ENCODE peak calls at places on chromosomes 6 and 20, in five cellular contexts. U is transverse colon, Y is GM12878, K is pancreas, Z is cardiac muscle cell. W is an unnamed sample. For H3K4me1, the result is how much of the 10 kb centered on the place peaks cover.

GRCh38 chr6:38603966-38604365 is 35.8 kb downstream of the BTBD9 start:
- DNase-seq in U (no peak), Y (no peak), K (no peak), Z (peak), W (no peak)

GRCh38 chr20:13449868-13450441 is 188.8 kb downstream of the TASP1 start:
- DNase-seq in U (no peak), Y (no peak), K (no peak), Z (peak), W (no peak)

GRCh38 chr20:61019322-61019721 is 232.7 kb upstream of the CDH4 start:
- DNase-seq in U (no peak), Y (no peak), K (no peak), Z (no peak), W (no peak)

GRCh38 chr6:27318973-27319372 is 6.9 kb upstream of the POM121L2 start:
- DNase-seq in U (no peak), Y (no peak), K (no peak), Z (no peak), W (no peak)

GRCh38 chr6:38080889-38081288 is 261.4 kb downstream of the ZFAND3 start:
- DNase-seq in U (no peak), Y (no peak), K (no peak), Z (peak), W (no peak)

GRCh38 chr20:20837574-20838021 is 125.2 kb upstream of the RALGAPA2 start:
- DNase-seq in U (peak), Y (no peak), K (peak), Z (peak), W (peak)

GRCh38 chr6:35907750-35908149 is 13.1 kb downstream of the SRPK1 start:
- DNase-seq in U (no peak), Y (no peak), K (no peak), Z (no peak), W (no peak)

GRCh38 chr6:148385379-148385778 is 42.7 kb downstream of the SASH1 start:
- DNase-seq in U (no peak), Y (no peak), K (no peak), Z (no peak), W (no peak)

GRCh38 chr6:7169296-7169721 is 61.5 kb downstream of the RREB1 start:
- DNase-seq in U (no peak), Y (no peak), K (no peak), Z (peak), W (no peak)

GRCh38 chr20:51494241-51495110 is 48.0 kb downstream of the NFATC2 start:
- DNase-seq in U (no peak), Y (no peak), K (no peak), Z (no peak), W (no peak)

GRCh38 chr6:125888989-125889656 is 67.4 kb upstream of the HINT3 start:
- DNase-seq in U (no peak), Y (no peak), K (no peak), Z (peak), W (no peak)

GRCh38 chr20:10747019-10747418 is 73.2 kb upstream of the JAG1 start:
- DNase-seq in U (peak), Y (no peak), K (no peak), Z (no peak), W (no peak)

GRCh38 chr6:108896111-108896661 is 48.0 kb downstream of the ARMC2 start:
- DNase-seq in U (no peak), Y (no peak), K (no peak), Z (peak), W (no peak)

GRCh38 chr6:40959781-40960327 is 79.2 kb downstream of the UNC5CL start:
- DNase-seq in U (no peak), Y (no peak), K (no peak), Z (no peak), W (no peak)

GRCh38 chr6:159422041-159422984 is 253.1 kb downstream of the FNDC1 start:
- DNase-seq in U (no peak), Y (no peak), K (no peak), Z (peak), W (no peak)

GRCh38 chr6:88220493-88220892 is 54.3 kb upstream of the CNR1 start:
- DNase-seq in U (no peak), Y (no peak), K (no peak), Z (peak), W (no peak)

GRCh38 chr6:134482585-134483346 is 164.9 kb upstream of the SGK1 start:
- DNase-seq in U (no peak), Y (no peak), K (no peak), Z (peak), W (no peak)

GRCh38 chr6:37479266-37479854 is 20.3 kb downstream of the CCDC167 start:
- DNase-seq in U (no peak), Y (no peak), K (no peak), Z (no peak), W (no peak)

GRCh38 chr6:125790403-125791150 is at the start of gene NCOA7:
- DNase-seq in U (peak), Y (no peak), K (peak), Z (peak), W (peak)

GRCh38 chr20:6637160-6637579 is 130.3 kb upstream of the BMP2 start:
- DNase-seq in U (no peak), Y (no peak), K (no peak), Z (no peak), W (no peak)

GRCh38 chr20:50390685-50391443 is 119.3 kb upstream of the PTPN1 start:
- DNase-seq in U (no peak), Y (no peak), K (no peak), Z (no peak), W (no peak)

GRCh38 chr6:154590770-154591169 is 80.3 kb upstream of the CNKSR3 start:
- DNase-seq in U (peak), Y (no peak), K (no peak), Z (no peak), W (no peak)

GRCh38 chr20:36281785-36282380 is 24.3 kb upstream of the DLGAP4 start:
- DNase-seq in U (no peak), Y (no peak), K (no peak), Z (no peak), W (peak)

GRCh38 chr20:6492396-6493055 is 275.0 kb upstream of the BMP2 start:
- DNase-seq in U (no peak), Y (no peak), K (no peak), Z (peak), W (no peak)

GRCh38 chr20:13426870-13427269 is 205.8 kb downstream of the ISM1 start:
- DNase-seq in U (no peak), Y (no peak), K (no peak), Z (no peak), W (no peak)

GRCh38 chr6:30127238-30128093 is 8.5 kb upstream of the TRIM40 start:
- DNase-seq in U (no peak), Y (no peak), K (no peak), Z (peak), W (no peak)

GRCh38 chr20:37392441-37393195 is 46.7 kb downstream of the SRC start:
- DNase-seq in U (no peak), Y (no peak), K (peak), Z (peak), W (no peak)

GRCh38 chr20:24808616-24809015 is 140.5 kb upstream of the CST7 start:
- DNase-seq in U (no peak), Y (no peak), K (no peak), Z (no peak), W (no peak)

GRCh38 chr20:418858-419365 is 10.8 kb downstream of the RBCK1 start:
- DNase-seq in U (no peak), Y (no peak), K (peak), Z (no peak), W (no peak)

GRCh38 chr6:111823831-111824607 is 49.2 kb downstream of the FYN start:
- DNase-seq in U (no peak), Y (no peak), K (no peak), Z (peak), W (no peak)

GRCh38 chr6:122624853-122625252 is 14.6 kb downstream of the PKIB start:
- DNase-seq in U (no peak), Y (no peak), K (no peak), Z (no peak), W (no peak)

GRCh38 chr6:168545428-168545827 is 104.4 kb downstream of the SMOC2 start:
- DNase-seq in U (no peak), Y (no peak), K (no peak), Z (no peak), W (no peak)

GRCh38 chr20:24648481-24648880 is 179.1 kb downstream of the SYNDIG1 start:
- DNase-seq in U (no peak), Y (no peak), K (no peak), Z (peak), W (no peak)

DNA sequence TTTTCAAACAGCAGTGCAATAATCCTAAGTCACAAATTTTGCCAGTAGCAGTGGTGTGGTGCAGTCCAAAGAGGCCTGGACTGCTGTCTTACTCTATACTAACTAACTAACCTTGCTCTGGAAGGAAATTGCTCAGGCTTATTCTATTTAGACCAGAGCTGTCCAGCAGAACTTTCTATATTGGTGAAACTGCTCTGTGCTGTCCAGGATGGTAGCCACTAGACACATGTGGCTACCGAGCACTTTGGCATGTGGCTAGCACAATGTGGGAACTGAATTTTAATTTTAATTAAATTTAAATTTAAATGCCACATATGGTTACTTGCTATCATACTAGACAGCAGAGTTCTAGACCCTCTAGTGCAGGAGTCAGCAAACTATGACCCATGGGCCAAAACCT is 27.1 kb upstream of the FBXO9 start:
- DNase-seq in U (no peak), Y (no peak), K (no peak), Z (no peak), W (no peak)
- H3K4me1 ChIP-seq in U (under half), Y (under half), K (under half), Z (under half), W (under half)

GRCh38 chr6:71412559-71412958 is 123.9 kb downstream of the OGFRL1 start:
- DNase-seq in U (no peak), Y (no peak), K (no peak), Z (no peak), W (no peak)
- H3K4me1 ChIP-seq in U (under half), Y (under half), K (under half), Z (under half), W (under half)

DNA sequence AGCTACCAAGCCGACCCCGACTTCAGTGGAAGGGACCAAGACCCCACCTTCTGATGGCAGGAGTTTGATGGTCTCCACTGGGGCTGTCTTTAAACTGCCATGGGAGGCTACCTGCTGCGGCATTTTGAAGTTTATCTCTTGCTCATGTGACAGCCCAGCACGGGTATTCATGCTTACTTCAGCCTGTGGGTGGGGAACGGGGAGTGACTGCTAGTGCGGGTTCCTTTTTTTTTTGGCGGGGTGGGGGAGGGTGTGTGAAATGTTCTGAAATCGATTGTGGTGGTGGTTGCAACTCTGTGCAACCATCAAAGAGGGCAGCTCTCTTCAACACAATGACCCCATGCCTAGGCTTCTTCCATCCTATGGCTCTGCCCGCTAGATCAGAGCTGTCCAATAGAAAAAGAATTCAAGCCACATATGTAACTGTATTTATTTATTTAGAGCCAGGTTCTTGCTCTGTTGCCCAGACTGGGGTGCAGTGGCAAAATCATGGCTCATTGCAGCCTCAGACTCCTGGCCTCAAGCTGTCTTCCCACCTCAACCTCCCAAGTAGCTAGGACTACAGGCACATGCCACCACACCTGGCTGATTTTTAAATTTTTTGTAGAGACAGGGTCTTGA is 53.7 kb downstream of the PPP1R16B start:
- DNase-seq in U (peak), Y (no peak), K (no peak), Z (no peak), W (no peak)
- H3K4me1 ChIP-seq in U (under half), Y (half or more), K (under half), Z (under half), W (under half)

GRCh38 chr6:34663371-34663770 is 33.2 kb downstream of the ILRUN start:
- DNase-seq in U (no peak), Y (no peak), K (no peak), Z (no peak), W (no peak)

GRCh38 chr6:34664270-34664971 is 32.1 kb downstream of the ILRUN start:
- DNase-seq in U (no peak), Y (no peak), K (no peak), Z (peak), W (no peak)

GRCh38 chr6:34665019-34665418 is 31.5 kb downstream of the ILRUN start:
- DNase-seq in U (no peak), Y (no peak), K (no peak), Z (no peak), W (no peak)

GRCh38 chr6:34661379-34661778 is 35.2 kb downstream of the ILRUN start:
- DNase-seq in U (no peak), Y (no peak), K (no peak), Z (no peak), W (no peak)

GRCh38 chr6:34663887-34664269 is 32.7 kb downstream of the ILRUN start:
- DNase-seq in U (no peak), Y (no peak), K (no peak), Z (peak), W (no peak)
- H3K4me1 ChIP-seq in U (under half), Y (half or more), K (under half), Z (under half), W (under half)

GRCh38 chr20:33328738-33329137 is 45.7 kb downstream of the BPIFB1 start:
- DNase-seq in U (no peak), Y (no peak), K (no peak), Z (no peak), W (no peak)
- H3K4me1 ChIP-seq in U (under half), Y (under half), K (under half), Z (under half), W (under half)

DNA sequence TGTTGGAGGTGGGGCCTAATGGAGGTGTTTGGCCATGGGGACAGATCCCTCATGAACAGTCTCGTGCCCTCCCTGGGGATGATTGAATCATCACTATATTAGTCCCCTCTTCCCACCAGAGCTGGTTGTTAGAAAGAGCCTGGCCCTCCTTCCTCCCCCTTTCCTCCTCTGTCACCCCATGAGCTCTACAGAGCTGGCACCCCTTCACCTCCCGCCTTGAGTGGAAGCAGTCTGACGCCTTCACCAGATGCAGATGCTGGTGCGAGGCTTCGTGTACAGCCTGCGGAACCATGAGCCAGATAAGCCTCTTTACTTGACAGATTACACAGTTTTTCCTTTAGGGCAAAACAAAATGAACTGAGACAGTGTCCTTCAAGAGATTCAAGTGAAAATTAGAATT is 74.4 kb upstream of the RIPOR2 start:
- DNase-seq in U (no peak), Y (no peak), K (no peak), Z (peak), W (no peak)
- H3K4me1 ChIP-seq in U (under half), Y (under half), K (under half), Z (under half), W (under half)

GRCh38 chr6:52514514-52514913 is 62.3 kb downstream of the TRAM2 start:
- DNase-seq in U (no peak), Y (no peak), K (no peak), Z (peak), W (no peak)
- H3K4me1 ChIP-seq in U (under half), Y (under half), K (under half), Z (under half), W (half or more)